ENCODE peak calls at places on chromosomes 6 and 20, in four cellular contexts. D, Q, W and J are unnamed samples.

GRCh38 chr6:24910331-24910849 is 25.4 kb downstream of the RIPOR2 start:
- DNase-seq in D (no peak), Q (peak), W (no peak), J (peak)

GRCh38 chr20:856361-856775 is 22.9 kb downstream of the FAM110A start:
- DNase-seq in D (no peak), Q (peak), W (peak), J (no peak)

GRCh38 chr6:111030008-111031006 is 48.5 kb downstream of the RPF2 start:
- DNase-seq in D (no peak), Q (peak), W (no peak), J (peak)

GRCh38 chr6:5866547-5867051 is 140.1 kb downstream of the NRN1 start:
- DNase-seq in D (no peak), Q (peak), W (peak), J (no peak)

GRCh38 chr20:38128691-38129090 is 36.4 kb downstream of the TGM2 start:
- DNase-seq in D (no peak), Q (no peak), W (no peak), J (no peak)

GRCh38 chr6:22709804-22710203 is 140.4 kb downstream of the HDGFL1 start:
- DNase-seq in D (no peak), Q (no peak), W (no peak), J (no peak)

GRCh38 chr20:31927758-31928157 is 24.1 kb downstream of the PDRG1 start:
- DNase-seq in D (no peak), Q (no peak), W (no peak), J (no peak)

GRCh38 chr20:50110141-50111047 is 2.6 kb downstream of the UBE2V1 start:
- DNase-seq in D (peak), Q (peak), W (peak), J (no peak)

GRCh38 chr20:24805456-24806233 is 143.4 kb upstream of the CST7 start:
- DNase-seq in D (no peak), Q (no peak), W (no peak), J (no peak)

GRCh38 chr20:20085071-20085470 is 32.7 kb downstream of the CFAP61 start:
- DNase-seq in D (no peak), Q (no peak), W (no peak), J (no peak)

GRCh38 chr6:159884720-159885119 is 6.1 kb upstream of the MAS1 start:
- DNase-seq in D (no peak), Q (no peak), W (no peak), J (no peak)

GRCh38 chr6:110296151-110297028 is 61.8 kb downstream of the METTL24 start:
- DNase-seq in D (no peak), Q (no peak), W (no peak), J (no peak)

GRCh38 chr6:140156131-140156530 is 781.7 kb upstream of the CITED2 start:
- DNase-seq in D (no peak), Q (no peak), W (no peak), J (no peak)

GRCh38 chr6:151205971-151206600 is 33.7 kb upstream of the AKAP12 start:
- DNase-seq in D (no peak), Q (peak), W (no peak), J (no peak)

GRCh38 chr6:168828035-168828434 is 387.1 kb downstream of the SMOC2 start:
- DNase-seq in D (no peak), Q (no peak), W (no peak), J (no peak)

GRCh38 chr20:47661714-47662113 is 123.6 kb downstream of the SULF2 start:
- DNase-seq in D (no peak), Q (no peak), W (no peak), J (no peak)

GRCh38 chr6:12014027-12014872 is 2.1 kb downstream of the HIVEP1 start:
- DNase-seq in D (no peak), Q (peak), W (peak), J (no peak)

GRCh38 chr6:30006170-30007131 is 54.6 kb upstream of the POLR1H start:
- DNase-seq in D (peak), Q (peak), W (no peak), J (peak)

GRCh38 chr6:44012078-44012493 is 115.2 kb downstream of the MRPL14 start:
- DNase-seq in D (no peak), Q (peak), W (peak), J (no peak)

GRCh38 chr6:7978736-7979135 is 68.1 kb upstream of the TXNDC5 start:
- DNase-seq in D (no peak), Q (peak), W (no peak), J (no peak)

GRCh38 chr20:37442547-37442946 is 78.5 kb upstream of the NNAT start:
- DNase-seq in D (no peak), Q (no peak), W (no peak), J (no peak)

DNA sequence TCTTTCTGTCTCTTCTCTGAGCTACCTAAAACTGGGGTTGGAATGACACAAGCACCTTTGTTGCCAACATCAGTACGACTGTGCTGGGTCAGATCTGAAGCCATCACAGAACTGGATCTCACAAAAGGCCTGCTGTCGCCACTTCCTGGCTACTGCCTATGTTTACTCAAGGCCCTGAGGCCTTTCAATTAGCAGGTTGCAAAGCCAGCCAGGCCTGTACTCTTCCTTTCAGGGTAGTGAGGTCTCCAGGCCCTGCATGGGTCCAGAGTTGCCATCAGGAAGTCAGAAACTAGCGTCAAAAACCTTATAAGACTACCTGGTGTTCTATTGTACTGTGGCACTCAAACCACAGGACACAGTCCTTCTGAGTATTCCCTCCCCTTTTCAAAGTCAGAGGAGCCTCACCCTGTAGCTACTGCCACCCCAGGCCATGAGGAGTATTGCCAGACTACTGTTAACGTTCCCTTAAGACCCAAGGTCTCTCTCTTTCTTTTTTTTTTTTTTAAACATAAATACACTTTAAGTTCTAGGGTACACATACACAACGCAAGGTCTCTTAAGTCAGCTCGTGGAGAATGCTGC is 937.4 kb upstream of the GJE1 start:
- DNase-seq in D (no peak), Q (no peak), W (peak), J (no peak)
- TF ChIP-seq CTCF in D (no peak), Q (no peak), W (no peak), J (no peak)

DNA sequence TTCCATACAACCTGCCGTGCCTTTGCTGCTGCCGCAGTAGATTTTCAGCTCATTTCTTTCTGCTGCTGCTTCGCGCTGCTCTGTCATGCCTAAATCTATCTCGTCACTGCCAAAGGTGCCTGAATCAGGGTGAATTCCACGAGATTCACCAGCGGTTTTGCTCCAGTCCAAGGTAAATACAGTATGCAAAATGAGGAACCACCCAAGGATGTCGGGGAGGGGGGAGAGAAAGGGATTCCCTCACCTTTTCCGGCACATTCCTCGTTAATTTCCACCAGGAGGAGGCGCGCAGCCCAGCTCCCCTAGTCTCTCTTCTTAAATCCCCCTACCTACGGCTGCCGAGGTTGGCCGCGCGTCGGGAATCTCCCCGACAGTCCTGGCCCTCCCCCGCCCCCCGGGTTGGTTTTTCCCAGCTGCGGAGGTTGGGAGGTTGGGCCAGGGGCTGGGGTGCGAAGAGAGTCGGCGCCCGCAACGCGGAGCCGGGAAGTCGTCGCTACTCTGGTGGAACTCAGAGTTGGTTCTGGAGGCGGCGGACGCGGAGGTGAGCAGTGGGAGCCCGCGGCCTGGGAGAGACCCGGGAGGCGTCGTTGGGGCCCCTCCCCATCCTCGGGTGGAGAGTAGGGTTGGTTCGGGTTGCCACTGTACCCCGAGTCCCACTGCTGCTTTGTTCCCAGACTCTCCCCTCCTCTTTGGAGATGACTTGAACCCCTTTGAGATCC is at the start of gene TPBG:
- DNase-seq in D (peak), Q (peak), W (peak), J (peak)
- TF ChIP-seq CTCF in D (no peak), Q (peak), W (peak), J (peak)

GRCh38 chr6:143174951-143175350 is 114.3 kb downstream of the AIG1 start:
- DNase-seq in D (no peak), Q (no peak), W (no peak), J (no peak)

GRCh38 chr6:143179096-143179495 is 118.4 kb downstream of the AIG1 start:
- DNase-seq in D (no peak), Q (no peak), W (no peak), J (no peak)

GRCh38 chr6:143174516-143174915 is 113.8 kb downstream of the AIG1 start:
- DNase-seq in D (no peak), Q (no peak), W (no peak), J (no peak)

GRCh38 chr6:143177706-143178105 is 117.0 kb downstream of the AIG1 start:
- DNase-seq in D (no peak), Q (no peak), W (no peak), J (no peak)

DNA sequence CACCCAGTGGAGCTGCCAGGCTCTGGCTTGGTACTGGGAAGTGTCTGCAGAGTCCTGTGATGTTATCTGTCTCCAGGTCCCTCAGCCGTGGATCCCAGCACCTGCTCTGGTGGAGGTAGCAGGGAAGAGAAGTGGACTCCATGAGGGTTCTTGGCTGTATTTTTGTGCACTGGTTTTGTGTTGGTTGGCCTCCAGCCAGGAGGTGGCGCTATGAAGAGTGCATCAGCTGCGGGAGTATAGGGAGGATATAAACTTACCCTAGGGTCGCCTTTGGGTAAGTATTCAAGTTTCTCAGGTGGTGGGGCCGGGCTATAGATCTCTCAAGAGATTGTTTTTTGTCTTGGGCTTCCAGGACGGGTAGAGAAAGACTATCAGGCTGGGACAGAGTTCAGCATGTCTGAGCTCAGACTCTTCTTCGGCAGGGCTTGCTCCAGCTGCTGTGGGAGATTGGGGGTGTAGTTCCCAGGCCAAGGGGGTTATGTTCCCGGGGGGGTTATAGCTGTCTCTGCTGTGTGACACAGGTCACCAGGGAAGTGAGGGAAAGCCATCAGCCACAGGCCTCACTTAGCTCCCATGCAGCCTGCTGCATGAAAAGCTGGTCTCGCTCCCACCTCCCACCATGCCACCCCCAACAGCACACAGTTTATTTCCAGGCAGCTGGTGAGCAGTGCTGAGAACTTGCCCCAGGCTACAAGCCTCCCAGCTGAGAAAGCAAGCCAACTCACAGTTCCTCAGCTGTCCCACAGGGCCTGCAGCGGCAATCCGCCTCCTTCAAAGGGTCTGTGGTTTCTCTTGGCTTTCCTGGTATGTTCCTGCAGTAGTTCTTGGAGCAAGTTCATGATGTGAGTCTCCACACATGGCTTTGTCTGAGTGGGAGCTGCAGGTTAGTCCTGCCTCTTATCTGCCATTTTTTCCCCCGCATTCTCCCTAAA is 115.7 kb downstream of the AIG1 start:
- DNase-seq in D (no peak), Q (peak), W (no peak), J (peak)
- TF ChIP-seq CTCF in D (no peak), Q (peak), W (no peak), J (no peak)

GRCh38 chr6:42970859-42971612 is 7.9 kb downstream of the PEX6 start:
- DNase-seq in D (no peak), Q (no peak), W (peak), J (no peak)
- TF ChIP-seq CTCF in D (no peak), Q (no peak), W (no peak), J (no peak)

GRCh38 chr20:43953919-43954617 is 39.4 kb downstream of the TOX2 start:
- DNase-seq in D (no peak), Q (no peak), W (no peak), J (no peak)
- TF ChIP-seq CTCF in D (no peak), Q (no peak), W (no peak), J (no peak)

DNA sequence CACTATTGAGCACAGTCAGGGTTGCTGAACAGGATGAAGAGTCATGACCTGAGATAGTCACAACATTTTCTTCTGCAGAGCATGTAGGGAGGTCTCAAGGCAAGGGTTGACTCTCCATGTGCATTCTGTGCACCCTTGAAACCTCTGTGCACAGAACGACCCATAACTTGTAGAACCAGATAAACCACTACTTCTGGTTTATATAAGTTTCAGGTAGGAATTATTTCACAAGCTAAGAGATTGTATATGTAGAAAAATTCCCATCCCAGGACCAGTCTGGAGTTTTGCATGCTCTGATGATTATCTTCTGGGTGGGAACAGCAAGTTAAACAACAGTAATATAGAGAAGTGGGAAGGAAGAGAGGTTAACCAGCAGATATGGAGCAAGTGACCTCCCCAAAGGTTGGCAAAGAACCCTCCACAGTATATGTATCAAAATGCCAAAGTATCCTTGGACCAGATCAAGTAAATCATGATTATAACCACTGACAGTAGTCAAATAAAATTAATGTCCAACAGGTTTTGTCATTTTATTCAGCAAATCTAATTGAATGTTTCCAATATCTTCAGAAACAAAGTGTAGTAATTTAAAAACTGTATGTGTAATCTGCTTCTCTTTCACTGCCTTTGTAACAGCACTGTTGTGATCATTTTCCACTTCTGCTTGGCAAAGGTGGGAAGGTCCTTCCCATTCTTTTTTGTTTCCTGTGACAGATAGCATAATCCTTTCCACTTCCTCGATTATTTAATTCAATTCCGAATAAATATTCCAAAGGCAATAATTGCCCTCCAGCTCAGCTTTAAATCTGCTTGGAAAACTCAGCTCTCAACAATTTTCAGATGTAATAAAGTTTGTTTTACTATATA is 104.4 kb downstream of the SYNE1 start:
- DNase-seq in D (no peak), Q (no peak), W (no peak), J (no peak)
- TF ChIP-seq CTCF in D (no peak), Q (no peak), W (no peak), J (no peak)